ENCODE peak calls at places on chromosomes 13 and 19, in six cellular contexts. One of them, this sample, is unnamed.

GRCh38 chr13:27182844-27183497 is 11.4 kb upstream of the USP12 start:
- DNase-seq in GM12865: no peak
- DNase-seq in AG10803: peak
- DNase-seq in omental fat pad: no peak
- DNase-seq in cardiac muscle cell: peak
- DNase-seq in RWPE1: no peak
- DNase-seq in this sample: no peak

GRCh38 chr13:50616101-50616500 is 227.4 kb downstream of the DLEU7 start:
- DNase-seq in GM12865: no peak
- DNase-seq in AG10803: peak
- DNase-seq in omental fat pad: no peak
- DNase-seq in cardiac muscle cell: peak
- DNase-seq in RWPE1: no peak
- DNase-seq in this sample: no peak

GRCh38 chr13:108213946-108214345 is 1.4 kb downstream of the LIG4 start:
- DNase-seq in GM12865: no peak
- DNase-seq in AG10803: no peak
- DNase-seq in omental fat pad: no peak
- DNase-seq in cardiac muscle cell: no peak
- DNase-seq in RWPE1: peak
- DNase-seq in this sample: no peak

GRCh38 chr13:59494560-59494970 is 669.2 kb downstream of the DIAPH3 start:
- DNase-seq in GM12865: no peak
- DNase-seq in AG10803: peak
- DNase-seq in omental fat pad: no peak
- DNase-seq in cardiac muscle cell: peak
- DNase-seq in RWPE1: no peak
- DNase-seq in this sample: no peak

GRCh38 chr19:35755550-35756371 is 1.1 kb downstream of the HSPB6 start:
- DNase-seq in GM12865: no peak
- DNase-seq in AG10803: peak
- DNase-seq in omental fat pad: peak
- DNase-seq in cardiac muscle cell: peak
- DNase-seq in RWPE1: no peak
- DNase-seq in this sample: peak

GRCh38 chr13:86569119-86569518 is 769.9 kb upstream of the SLITRK6 start:
- DNase-seq in GM12865: no peak
- DNase-seq in AG10803: no peak
- DNase-seq in omental fat pad: no peak
- DNase-seq in cardiac muscle cell: no peak
- DNase-seq in RWPE1: no peak
- DNase-seq in this sample: no peak

GRCh38 chr19:872266-872951 is 12.9 kb downstream of the CFD start:
- DNase-seq in GM12865: peak
- DNase-seq in AG10803: peak
- DNase-seq in omental fat pad: no peak
- DNase-seq in cardiac muscle cell: peak
- DNase-seq in RWPE1: peak
- DNase-seq in this sample: no peak

GRCh38 chr13:113726961-113727411 is 32.0 kb upstream of the TMEM255B start:
- DNase-seq in GM12865: no peak
- DNase-seq in AG10803: peak
- DNase-seq in omental fat pad: no peak
- DNase-seq in cardiac muscle cell: peak
- DNase-seq in RWPE1: no peak
- DNase-seq in this sample: no peak

GRCh38 chr13:26653310-26653709 is 95.8 kb downstream of the WASF3 start:
- DNase-seq in GM12865: no peak
- DNase-seq in AG10803: peak
- DNase-seq in omental fat pad: no peak
- DNase-seq in cardiac muscle cell: peak
- DNase-seq in RWPE1: no peak
- DNase-seq in this sample: no peak

GRCh38 chr13:52827839-52828238 is 20.6 kb downstream of the PCDH8 start:
- DNase-seq in GM12865: no peak
- DNase-seq in AG10803: no peak
- DNase-seq in omental fat pad: no peak
- DNase-seq in cardiac muscle cell: no peak
- DNase-seq in RWPE1: no peak
- DNase-seq in this sample: no peak

GRCh38 chr19:51123381-51124186 is 1.1 kb upstream of the SIGLEC9 start:
- DNase-seq in GM12865: no peak
- DNase-seq in AG10803: no peak
- DNase-seq in omental fat pad: no peak
- DNase-seq in cardiac muscle cell: no peak
- DNase-seq in RWPE1: no peak
- DNase-seq in this sample: no peak

GRCh38 chr13:31031482-31031881 is 99.0 kb downstream of the TEX26 start:
- DNase-seq in GM12865: no peak
- DNase-seq in AG10803: no peak
- DNase-seq in omental fat pad: no peak
- DNase-seq in cardiac muscle cell: no peak
- DNase-seq in RWPE1: no peak
- DNase-seq in this sample: no peak

GRCh38 chr13:48715977-48716376 is 62.2 kb downstream of the CYSLTR2 start:
- DNase-seq in GM12865: no peak
- DNase-seq in AG10803: no peak
- DNase-seq in omental fat pad: no peak
- DNase-seq in cardiac muscle cell: no peak
- DNase-seq in RWPE1: no peak
- DNase-seq in this sample: no peak

GRCh38 chr13:111927181-111927540 is 139.8 kb upstream of the SOX1 start:
- DNase-seq in GM12865: no peak
- DNase-seq in AG10803: no peak
- DNase-seq in omental fat pad: no peak
- DNase-seq in cardiac muscle cell: no peak
- DNase-seq in RWPE1: no peak
- DNase-seq in this sample: no peak

GRCh38 chr13:51801631-51802099 is 2.3 kb downstream of the DHRS12 start:
- DNase-seq in GM12865: no peak
- DNase-seq in AG10803: peak
- DNase-seq in omental fat pad: no peak
- DNase-seq in cardiac muscle cell: no peak
- DNase-seq in RWPE1: no peak
- DNase-seq in this sample: no peak

DNA sequence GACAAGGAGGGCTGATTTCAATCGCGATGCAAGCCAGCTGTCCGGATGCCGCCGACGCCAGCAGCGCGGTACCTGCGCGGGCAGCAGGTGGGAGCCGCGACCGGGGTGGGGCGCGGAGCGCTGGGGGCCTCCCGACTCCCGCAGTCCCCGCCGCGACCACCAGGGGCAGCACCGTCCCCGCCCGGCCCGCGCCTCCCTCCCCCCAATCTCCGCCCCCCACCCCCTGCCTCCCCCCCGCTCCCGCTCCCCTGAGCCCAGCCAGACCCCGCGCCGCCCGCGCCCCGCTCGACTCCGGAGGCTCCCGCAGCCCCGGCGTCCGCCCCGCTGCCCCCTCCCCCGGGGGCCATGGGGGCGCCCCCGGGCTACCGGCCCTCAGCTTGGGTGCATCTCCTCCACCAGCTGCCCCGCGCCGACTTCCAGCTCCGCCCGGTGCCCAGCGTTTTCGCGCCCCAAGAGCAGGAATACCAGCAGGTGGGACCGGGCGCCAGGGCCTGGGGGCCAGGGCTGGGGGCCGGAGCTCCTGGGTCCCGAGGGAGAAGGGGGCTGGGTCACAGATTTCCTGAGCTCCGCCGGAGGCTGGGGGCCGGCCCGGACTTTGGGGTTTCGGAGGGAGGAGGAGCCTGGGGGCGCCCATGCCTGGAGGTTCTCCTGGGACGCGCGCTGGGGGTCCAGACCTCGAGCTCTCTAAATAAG is at the start of gene TTYH1:
- DNase-seq in GM12865: no peak
- DNase-seq in AG10803: no peak
- DNase-seq in omental fat pad: no peak
- DNase-seq in cardiac muscle cell: no peak
- DNase-seq in RWPE1: no peak
- DNase-seq in this sample: no peak
- TF ChIP-seq CTCF in GM12865: peak
- TF ChIP-seq CTCF in AG10803: no peak
- TF ChIP-seq CTCF in omental fat pad: no peak
- TF ChIP-seq CTCF in cardiac muscle cell: peak
- TF ChIP-seq CTCF in RWPE1: no peak
- TF ChIP-seq CTCF in this sample: no peak

GRCh38 chr19:43534811-43535761 is 2.1 kb downstream of the ZNF575 start:
- DNase-seq in GM12865: peak
- DNase-seq in AG10803: peak
- DNase-seq in omental fat pad: peak
- DNase-seq in cardiac muscle cell: peak
- DNase-seq in RWPE1: no peak
- DNase-seq in this sample: peak
- TF ChIP-seq CTCF in GM12865: peak
- TF ChIP-seq CTCF in AG10803: peak
- TF ChIP-seq CTCF in omental fat pad: no peak
- TF ChIP-seq CTCF in cardiac muscle cell: peak
- TF ChIP-seq CTCF in RWPE1: no peak
- TF ChIP-seq CTCF in this sample: peak

DNA sequence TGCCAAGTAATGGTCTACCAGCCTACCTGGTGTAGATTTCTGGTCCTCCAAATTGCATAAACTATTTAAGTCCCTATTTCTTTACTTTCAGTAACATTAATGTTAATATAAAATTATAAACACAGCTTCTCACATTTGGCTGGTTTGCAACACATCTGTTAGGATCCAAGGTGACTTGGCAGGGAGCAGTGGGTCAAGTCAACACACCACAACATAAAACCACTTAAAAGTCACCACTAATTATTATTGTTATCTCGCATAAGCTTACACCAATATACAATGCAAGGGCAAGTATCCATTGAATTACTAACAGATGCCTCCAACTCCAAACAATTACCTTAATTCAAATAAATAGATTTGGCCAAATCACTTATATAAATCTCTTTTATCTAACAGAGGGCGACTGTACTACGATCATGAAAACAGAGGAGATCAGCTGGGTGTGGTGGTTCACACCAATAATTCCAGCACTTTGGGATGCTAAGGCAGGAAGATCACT is 74.7 kb downstream of the FGF14 start:
- DNase-seq in GM12865: no peak
- DNase-seq in AG10803: no peak
- DNase-seq in omental fat pad: no peak
- DNase-seq in cardiac muscle cell: no peak
- DNase-seq in RWPE1: no peak
- DNase-seq in this sample: no peak
- TF ChIP-seq CTCF in GM12865: no peak
- TF ChIP-seq CTCF in AG10803: no peak
- TF ChIP-seq CTCF in omental fat pad: no peak
- TF ChIP-seq CTCF in cardiac muscle cell: no peak
- TF ChIP-seq CTCF in RWPE1: no peak
- TF ChIP-seq CTCF in this sample: no peak

GRCh38 chr13:106532111-106532929 is 3.1 kb downstream of the EFNB2 start:
- DNase-seq in GM12865: no peak
- DNase-seq in AG10803: no peak
- DNase-seq in omental fat pad: no peak
- DNase-seq in cardiac muscle cell: peak
- DNase-seq in RWPE1: no peak
- DNase-seq in this sample: no peak

GRCh38 chr13:106535552-106536243 is at the start of gene EFNB2:
- DNase-seq in GM12865: peak
- DNase-seq in AG10803: peak
- DNase-seq in omental fat pad: no peak
- DNase-seq in cardiac muscle cell: peak
- DNase-seq in RWPE1: peak
- DNase-seq in this sample: peak

GRCh38 chr13:106534844-106535551 is 464 bp downstream of the EFNB2 start:
- DNase-seq in GM12865: peak
- DNase-seq in AG10803: peak
- DNase-seq in omental fat pad: no peak
- DNase-seq in cardiac muscle cell: peak
- DNase-seq in RWPE1: no peak
- DNase-seq in this sample: peak

GRCh38 chr13:106533101-106533939 is 2.1 kb downstream of the EFNB2 start:
- DNase-seq in GM12865: peak
- DNase-seq in AG10803: peak
- DNase-seq in omental fat pad: peak
- DNase-seq in cardiac muscle cell: peak
- DNase-seq in RWPE1: peak
- DNase-seq in this sample: peak

DNA sequence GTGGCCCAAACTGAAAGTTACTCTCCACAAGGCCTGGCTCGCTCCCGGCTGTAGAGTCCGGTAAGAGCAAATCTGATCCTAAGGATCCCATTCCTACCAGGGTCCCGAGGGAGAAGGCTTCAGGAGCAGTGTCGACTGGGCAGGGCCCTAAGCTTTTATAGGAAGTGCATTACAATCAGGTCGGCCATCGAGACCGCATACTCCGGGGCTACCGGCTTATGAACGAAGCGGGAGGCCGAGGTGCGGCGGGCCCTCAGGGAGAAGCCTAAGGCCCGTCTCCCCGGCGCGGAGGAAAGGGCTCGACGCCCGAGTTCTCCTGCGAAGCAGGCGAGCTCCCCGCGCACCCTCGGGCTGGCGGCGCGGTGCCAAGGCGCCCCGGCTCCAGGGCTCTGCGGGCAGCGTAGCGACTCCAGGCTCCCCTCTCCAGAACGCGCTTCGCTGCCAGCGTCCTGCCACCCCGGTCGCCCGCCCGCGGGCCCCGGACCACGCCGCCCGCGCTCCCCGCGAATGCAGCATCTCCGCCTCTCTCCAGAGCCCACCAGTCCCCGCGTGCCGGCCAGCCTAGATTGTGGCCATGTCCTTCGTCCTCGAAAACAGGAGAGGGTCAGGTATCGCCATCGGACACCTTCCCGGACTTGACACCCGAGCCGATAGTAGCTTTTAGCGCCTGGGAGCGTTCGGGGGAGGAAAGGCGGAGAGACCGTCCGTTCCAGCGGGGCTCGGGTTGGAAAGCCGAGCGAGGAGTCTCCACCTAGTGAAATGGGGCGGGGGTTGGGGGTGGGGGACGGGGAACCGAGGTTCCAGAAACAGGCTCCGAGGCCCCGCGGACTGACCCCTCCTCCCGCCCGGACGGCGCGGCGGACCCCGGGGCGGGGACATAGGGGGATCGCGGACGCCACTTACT is 1.3 kb downstream of the EFNB2 start:
- DNase-seq in GM12865: peak
- DNase-seq in AG10803: peak
- DNase-seq in omental fat pad: no peak
- DNase-seq in cardiac muscle cell: peak
- DNase-seq in RWPE1: no peak
- DNase-seq in this sample: no peak
- TF ChIP-seq CTCF in GM12865: no peak
- TF ChIP-seq CTCF in AG10803: no peak
- TF ChIP-seq CTCF in omental fat pad: no peak
- TF ChIP-seq CTCF in cardiac muscle cell: no peak
- TF ChIP-seq CTCF in RWPE1: no peak
- TF ChIP-seq CTCF in this sample: no peak